ENCODE peak calls at places on chromosomes 2 and 18, in five cellular contexts. U is GM23248, F is hepatocyte, Y is neural progenitor cell, B is GM23338. S is an unnamed sample.

GRCh38 chr2:19973471-19973870 is 16.4 kb downstream of the WDR35 start:
- DNase-seq in B (no peak), Y (no peak), F (no peak), U (no peak), S (no peak)

GRCh38 chr2:43127208-43127940 is 99.0 kb downstream of the ZFP36L2 start:
- DNase-seq in U (peak; percentile 50), F (no peak), Y (peak; percentile 47), B (peak; percentile 93), S (peak; percentile 82)

GRCh38 chr2:127041259-127041970 is 65.5 kb downstream of the BIN1 start:
- DNase-seq in U (no peak), F (no peak), Y (no peak), B (no peak), S (no peak)

GRCh38 chr2:142974288-142975024 is 97.0 kb downstream of the KYNU start:
- DNase-seq in B (peak; percentile 62), Y (no peak), F (peak; percentile 31), U (peak; percentile 39), S (no peak)

GRCh38 chr2:113157897-113158753 is 15.6 kb upstream of the PSD4 start:
- DNase-seq in B (no peak), F (no peak), U (peak; percentile 85), Y (no peak), S (no peak)

GRCh38 chr2:217451634-217452033 is 551.2 kb downstream of the TNS1 start:
- DNase-seq in B (no peak), F (peak; percentile 43), U (peak; percentile 47), Y (no peak), S (no peak)

GRCh38 chr2:51103205-51103604 is 71.3 kb upstream of the NRXN1 start:
- DNase-seq in B (peak; percentile 74), U (peak; percentile 0), Y (peak; percentile 77), F (peak; percentile 46), S (no peak)

GRCh38 chr18:3213231-3214059 is 6.3 kb downstream of the MYOM1 start:
- DNase-seq in Y (no peak), U (no peak), F (no peak), B (no peak), S (peak; percentile 41)

GRCh38 chr2:206983156-206983875 is 44.0 kb downstream of the CPO start:
- DNase-seq in F (no peak), U (peak; percentile 33), B (no peak), Y (no peak), S (no peak)

GRCh38 chr2:649461-650342 is 27.5 kb downstream of the TMEM18 start:
- DNase-seq in Y (no peak), F (no peak), U (no peak), B (no peak), S (no peak)

GRCh38 chr2:112750560-112750843 is 13.9 kb downstream of the CKAP2L start:
- DNase-seq in Y (no peak), B (no peak), U (peak; percentile 27), F (no peak), S (no peak)

GRCh38 chr18:31206064-31206463 is 43.4 kb upstream of the DSC1 start:
- DNase-seq in U (no peak), B (no peak), Y (no peak), F (no peak), S (no peak)

GRCh38 chr2:189639003-189639609 is 22.2 kb upstream of the ASNSD1 start:
- DNase-seq in U (peak; percentile 5), B (no peak), Y (no peak), F (peak; percentile 64), S (no peak)

GRCh38 chr2:85936421-85937068 is 47.8 kb upstream of the ST3GAL5 start:
- DNase-seq in U (no peak), Y (no peak), B (no peak), F (no peak), S (no peak)

GRCh38 chr2:12428786-12429185 is 287.9 kb upstream of the TRIB2 start:
- DNase-seq in U (no peak), F (no peak), B (peak; percentile 4), Y (no peak), S (no peak)

GRCh38 chr18:79197531-79197930 is 128.3 kb downstream of the ATP9B start:
- DNase-seq in B (no peak), Y (no peak), U (no peak), F (no peak), S (peak; percentile 73)

GRCh38 chr2:142877265-142877756 is at the start of gene KYNU:
- DNase-seq in F (peak; percentile 16), B (no peak), Y (no peak), U (peak; percentile 13), S (no peak)

GRCh38 chr2:14722919-14723559 is 90.5 kb downstream of the LRATD1 start:
- DNase-seq in U (peak; percentile 51), F (no peak), Y (no peak), B (no peak), S (no peak)

GRCh38 chr2:203751886-203752285 is 45.4 kb downstream of the CD28 start:
- DNase-seq in B (no peak), U (peak; percentile 44), F (no peak), Y (no peak), S (no peak)

GRCh38 chr2:199382091-199382490 is 75.6 kb downstream of the SATB2 start:
- DNase-seq in B (no peak), F (no peak), U (no peak), Y (no peak), S (no peak)
- TF ChIP-seq EZH2phosphoT487 in B (no peak), F (no peak), U (no peak), Y (no peak), S (no peak)

DNA sequence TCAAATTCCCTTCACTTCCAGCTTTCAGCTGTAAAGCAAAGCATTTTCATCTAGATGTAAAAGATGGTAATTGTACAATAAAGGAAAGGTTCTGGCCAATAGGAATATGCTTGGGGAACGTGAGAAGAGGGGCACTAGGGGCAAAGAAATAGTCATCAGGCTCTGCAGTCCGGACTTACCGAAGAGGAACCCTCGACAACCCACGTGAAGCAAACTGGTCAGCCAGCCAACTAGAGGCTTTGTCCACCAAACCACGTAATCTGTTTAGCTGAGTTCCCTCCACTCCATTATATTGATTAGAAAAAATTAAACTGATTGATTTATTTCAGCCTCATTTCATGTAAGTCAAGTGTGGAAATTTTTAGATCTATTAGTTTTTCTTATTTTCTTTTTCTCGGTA is 300.4 kb upstream of the FANCL start:
- DNase-seq in U (no peak), F (no peak), Y (peak; percentile 45), B (peak; percentile 36), S (no peak)
- H3K4me3 ChIP-seq in U (no peak overlapping the region), F (no peak overlapping the region), Y (peak overlapping the region; percentile 47), B (peak overlapping the region; percentile 5), S (no peak overlapping the region)

GRCh38 chr2:96604104-96604503 is 34.0 kb downstream of the KANSL3 start:
- DNase-seq in U (no peak), Y (peak; percentile 23), F (peak; percentile 23), B (peak; percentile 38), S (peak; percentile 23)
- TF ChIP-seq EZH2phosphoT487 in U (no peak), Y (no peak), F (no peak), B (no peak), S (no peak)

DNA sequence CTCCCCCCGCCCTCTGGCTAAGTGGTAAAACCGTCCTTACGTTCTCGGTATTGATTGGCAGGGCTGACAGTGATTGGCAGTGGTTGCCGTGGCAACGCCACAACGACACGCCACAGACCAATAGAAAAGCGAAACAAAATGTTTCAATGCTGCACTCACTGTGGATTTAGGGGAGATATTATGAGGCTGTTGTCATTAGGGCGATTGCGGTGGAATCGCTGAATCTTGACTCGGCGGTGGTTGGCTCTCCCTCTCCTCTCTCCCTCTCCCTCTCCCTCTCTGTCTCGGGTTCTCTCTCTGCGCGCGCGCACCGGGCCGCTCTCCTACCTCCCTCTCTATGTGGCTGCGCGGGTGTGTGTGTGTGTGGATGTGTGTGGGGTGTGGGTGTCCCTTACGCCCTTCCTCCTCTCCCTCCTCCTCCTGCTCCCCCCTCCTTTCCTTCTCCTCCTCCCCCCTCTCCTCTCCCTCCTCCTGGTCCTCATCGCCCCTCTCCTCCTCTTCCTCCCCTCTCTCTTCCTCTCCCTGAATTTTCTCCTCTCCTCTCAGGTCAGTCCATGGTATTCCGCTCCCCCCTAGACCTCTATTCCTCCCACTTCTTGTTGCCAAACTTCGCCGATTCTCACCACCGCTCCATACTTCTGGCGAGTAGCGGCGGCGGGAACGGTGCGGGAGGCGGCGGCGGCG is at the start of gene SIX3:
- DNase-seq in U (peak; percentile 58), Y (peak; percentile 95), F (no peak), B (peak; percentile 78), S (no peak)
- H3K4me3 ChIP-seq in U (peak within 1 kb of the TSS; percentile 61), Y (peak within 1 kb of the TSS; percentile 96), F (no peak within 1 kb of the TSS), B (peak within 1 kb of the TSS; percentile 66), S (no peak within 1 kb of the TSS)

GRCh38 chr2:9970386-9971044 is 19.0 kb downstream of the GRHL1 start:
- DNase-seq in B (no peak), Y (peak; percentile 71), U (peak; percentile 54), F (no peak), S (no peak)
- TF ChIP-seq EZH2phosphoT487 in B (no peak), Y (no peak), U (no peak), F (no peak), S (no peak)

GRCh38 chr18:54780285-54780861 is 47.9 kb upstream of the RAB27B start:
- DNase-seq in Y (no peak), B (no peak), F (no peak), U (no peak), S (no peak)

GRCh38 chr18:54777118-54777791 is 51.0 kb upstream of the RAB27B start:
- DNase-seq in F (no peak), B (no peak), Y (no peak), U (no peak), S (no peak)

GRCh38 chr18:54775686-54776085 is 52.6 kb upstream of the RAB27B start:
- DNase-seq in B (peak; percentile 20), U (peak; percentile 89), F (no peak), Y (no peak), S (no peak)

GRCh38 chr18:54776282-54776977 is 51.8 kb upstream of the RAB27B start:
- DNase-seq in U (peak; percentile 98), Y (no peak), F (peak; percentile 65), B (no peak), S (no peak)

GRCh38 chr18:54777989-54778388 is 50.3 kb upstream of the RAB27B start:
- DNase-seq in Y (no peak), B (no peak), U (no peak), F (no peak), S (no peak)
- H3K4me3 ChIP-seq in Y (no peak overlapping the region), B (no peak overlapping the region), U (no peak overlapping the region), F (no peak overlapping the region), S (no peak overlapping the region)

GRCh38 chr18:812123-812672 is at the start of gene YES1:
- DNase-seq in F (peak; percentile 93), B (peak; percentile 84), U (peak; percentile 86), Y (peak; percentile 93), S (no peak)
- TF ChIP-seq EZH2phosphoT487 in F (no peak), B (no peak), U (no peak), Y (no peak), S (no peak)

S was measured in OCI-LY7.